ENCODE peak calls at places on chromosomes 3 and 15, in four cellular contexts. T is K562, J is GM12878, G is HL-60. L is an unnamed sample.

GRCh38 chr15:33016405-33017024 is 178.0 kb downstream of the FMN1 start:
- DNase-seq in J (no peak), G (no peak), T (no peak), L (no peak)

GRCh38 chr3:20608054-20608738 is 422.2 kb upstream of the SGO1 start:
- DNase-seq in G (no peak), T (no peak), J (no peak), L (no peak)

GRCh38 chr3:49238274-49239127 is 38.5 kb downstream of the C3orf62 start:
- DNase-seq in G (peak), J (peak), T (peak), L (no peak)

GRCh38 chr3:152466784-152467183 is 198.1 kb downstream of the MBNL1 start:
- DNase-seq in J (no peak), T (peak), G (peak), L (no peak)

GRCh38 chr15:55791576-55792400 is 48.8 kb upstream of the PRTG start:
- DNase-seq in T (no peak), G (no peak), J (no peak), L (no peak)

GRCh38 chr3:122055215-122055614 is at the start of gene CD86:
- DNase-seq in G (peak), J (peak), T (no peak), L (peak)

GRCh38 chr15:27655063-27655462 is 444.1 kb downstream of the OCA2 start:
- DNase-seq in J (no peak), G (no peak), T (no peak), L (no peak)

GRCh38 chr15:52100807-52101206 is 11.8 kb downstream of the BCL2L10 start:
- DNase-seq in T (peak), G (peak), J (peak), L (no peak)

GRCh38 chr15:89760303-89761008 is 9.4 kb upstream of the MESP1 start:
- DNase-seq in G (peak), T (peak), J (no peak), L (peak)

GRCh38 chr3:115658337-115659181 is 35.2 kb downstream of the GAP43 start:
- DNase-seq in J (no peak), T (peak), G (peak), L (peak)

GRCh38 chr3:10192953-10193691 is 28.4 kb downstream of the IRAK2 start:
- DNase-seq in J (peak), G (no peak), T (no peak), L (no peak)

GRCh38 chr3:166201476-166201875 is 364.3 kb upstream of the BCHE start:
- DNase-seq in G (no peak), T (no peak), J (no peak), L (no peak)

GRCh38 chr3:183475019-183475418 is 46.6 kb upstream of the MCF2L2 start:
- DNase-seq in G (no peak), T (no peak), J (no peak), L (no peak)

GRCh38 chr15:25504307-25504706 is 65.5 kb upstream of the UBE3A start:
- DNase-seq in T (no peak), J (no peak), G (no peak), L (no peak)

GRCh38 chr3:38229036-38229435 is 36.6 kb upstream of the SLC22A13 start:
- DNase-seq in J (no peak), T (no peak), G (no peak), L (no peak)

GRCh38 chr3:125460233-125460632 is 59.8 kb downstream of the SNX4 start:
- DNase-seq in T (no peak), G (no peak), J (no peak), L (no peak)

GRCh38 chr3:181565416-181565815 is 146.3 kb upstream of the SOX2 start:
- DNase-seq in T (no peak), G (no peak), J (no peak), L (no peak)

GRCh38 chr3:46666471-46666845 is 27.0 kb downstream of the ALS2CL start:
- DNase-seq in T (no peak), J (no peak), G (no peak), L (no peak)

GRCh38 chr3:55177749-55178148 is 249.9 kb upstream of the LRTM1 start:
- DNase-seq in T (no peak), G (no peak), J (no peak), L (no peak)

GRCh38 chr3:195450731-195451229 is 8.0 kb upstream of the ACAP2 start:
- DNase-seq in T (no peak), G (no peak), J (no peak), L (no peak)

GRCh38 chr3:9563851-9564250 is 10.2 kb upstream of the LHFPL4 start:
- DNase-seq in J (no peak), G (no peak), T (no peak), L (no peak)

GRCh38 chr3:135865085-135865484 is 100.4 kb upstream of the PPP2R3A start:
- DNase-seq in J (no peak), G (no peak), T (no peak), L (no peak)

GRCh38 chr15:81914734-81915234 is 131.0 kb downstream of the MEX3B start:
- DNase-seq in G (no peak), J (no peak), T (no peak), L (no peak)

GRCh38 chr3:16658933-16659793 is 53.9 kb upstream of the DAZL start:
- DNase-seq in G (peak), T (no peak), J (no peak), L (no peak)

DNA sequence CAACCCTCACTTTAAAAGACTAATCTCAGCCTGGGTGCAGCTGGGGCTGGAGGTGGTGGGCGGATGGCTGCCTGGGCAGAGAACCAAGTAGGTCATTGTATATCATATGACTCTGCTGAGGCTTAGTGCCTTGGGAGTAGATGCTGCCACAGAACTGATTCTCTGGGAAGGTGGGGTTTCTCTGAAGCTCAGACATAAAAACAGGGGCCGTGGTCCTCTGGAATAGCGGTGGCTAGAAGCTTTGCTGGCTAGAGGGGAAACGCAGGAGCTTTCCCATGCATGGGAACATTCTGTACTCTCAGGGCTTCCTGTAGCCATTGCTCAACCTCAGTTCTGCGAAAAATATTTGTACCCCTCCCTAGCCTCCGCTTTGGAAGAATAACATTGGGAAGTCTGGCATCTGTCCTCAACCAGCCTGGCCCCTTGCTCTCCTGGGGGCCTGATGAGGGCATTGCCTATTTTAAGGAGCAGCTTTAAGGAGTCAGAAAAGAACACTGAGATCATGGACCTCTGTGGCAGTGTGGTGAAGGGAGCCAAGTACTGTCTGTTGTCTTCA is 14.7 kb downstream of the TIMP4 start:
- DNase-seq in T (no peak), G (no peak), J (no peak), L (no peak)
- TF ChIP-seq POLR2AphosphoS5 in T (no peak), G (no peak), J (no peak), L (no peak)

GRCh38 chr15:70356919-70357318 is 259.2 kb upstream of the TLE3 start:
- DNase-seq in T (no peak), J (no peak), G (no peak), L (no peak)
- TF ChIP-seq SPI1 in T (no peak), J (no peak), G (no peak), L (no peak)

DNA sequence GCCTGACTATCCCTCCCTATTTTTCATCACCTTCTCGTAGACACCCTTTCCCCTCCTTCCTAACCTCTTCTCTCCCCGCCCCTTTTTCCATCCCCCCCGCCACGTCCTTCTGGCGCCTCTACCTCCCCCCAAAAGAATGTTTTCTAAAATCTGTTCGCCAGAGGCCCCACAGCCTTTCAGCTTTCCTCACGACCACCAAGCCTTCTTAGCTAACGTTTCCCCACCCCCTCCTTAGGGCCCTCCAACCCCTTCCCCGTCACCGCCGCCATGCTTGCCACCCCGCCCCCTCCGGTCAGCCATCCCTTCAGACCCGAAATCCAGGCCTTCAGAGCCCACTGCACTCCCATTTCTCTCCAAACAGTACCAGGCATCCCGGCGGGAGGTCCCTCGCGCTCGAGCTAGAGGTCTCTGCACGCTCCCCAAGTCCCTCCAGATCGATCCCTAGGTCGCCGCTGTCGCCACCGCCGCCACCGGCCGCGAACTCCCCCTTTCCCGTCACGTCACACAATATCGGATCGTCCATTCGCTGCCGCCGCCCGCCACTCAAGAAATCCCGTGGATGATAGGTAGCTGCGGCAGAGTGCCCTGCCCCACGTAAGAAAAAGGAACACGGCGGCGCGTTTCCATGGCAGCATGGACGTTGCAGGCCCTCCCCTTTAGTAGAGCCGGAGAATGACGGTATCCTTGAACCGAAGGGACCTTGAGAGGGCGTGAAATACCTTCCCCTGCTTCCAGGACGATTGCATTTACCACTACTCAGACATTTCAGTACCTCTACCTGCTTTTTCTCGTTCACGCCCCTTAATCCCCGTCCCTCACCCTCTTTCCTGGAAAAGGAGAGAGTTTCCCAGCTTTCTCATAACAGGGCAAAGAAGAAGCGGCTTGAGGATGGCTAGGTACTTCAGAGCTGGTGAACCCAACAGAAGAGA is at the start of gene TP53BP1:
- DNase-seq in J (peak), T (peak), G (peak), L (peak)
- TF ChIP-seq POLR2AphosphoS5 in J (no peak), T (no peak), G (no peak), L (no peak)

GRCh38 chr3:63067999-63068645 is 192.9 kb upstream of the CADPS start:
- DNase-seq in T (peak), J (no peak), G (no peak), L (peak)
- TF ChIP-seq SPI1 in T (no peak), J (no peak), G (no peak), L (no peak)